ENCODE peak calls at places on chromosomes 5 and 9, in six cellular contexts. One of them, this sample, is unnamed.

GRCh38 chr5:10682801-10683525 is 78.1 kb downstream of the DAP start:
- DNase-seq in nephron progenitor cell: no peak
- DNase-seq in stimulated activated effector memory CD8-positive, alpha-beta T cell treated with anti-CD3 and anti-CD28 coated beads, Interleukin-12 subunit alpha, Interleukin-12 subunit beta, amount 100 ng/mL, for 72 hours: no peak
- DNase-seq in T47D: no peak
- DNase-seq in NCI-H2081: no peak
- DNase-seq in GM06990: no peak
- DNase-seq in this sample: no peak

GRCh38 chr9:18906656-18907395 is 126.2 kb downstream of the SAXO1 start:
- DNase-seq in T47D: no peak
- DNase-seq in GM06990: no peak
- DNase-seq in NCI-H2081: no peak
- DNase-seq in stimulated activated effector memory CD8-positive, alpha-beta T cell treated with anti-CD3 and anti-CD28 coated beads, Interleukin-12 subunit alpha, Interleukin-12 subunit beta, amount 100 ng/mL, for 72 hours: no peak
- DNase-seq in nephron progenitor cell: no peak
- DNase-seq in this sample: no peak

GRCh38 chr9:94692601-94693000 is 33.9 kb upstream of the AOPEP start:
- DNase-seq in NCI-H2081: peak; percentile 32
- DNase-seq in nephron progenitor cell: no peak
- DNase-seq in stimulated activated effector memory CD8-positive, alpha-beta T cell treated with anti-CD3 and anti-CD28 coated beads, Interleukin-12 subunit alpha, Interleukin-12 subunit beta, amount 100 ng/mL, for 72 hours: no peak
- DNase-seq in GM06990: no peak
- DNase-seq in T47D: no peak
- DNase-seq in this sample: no peak

GRCh38 chr9:114247491-114247890 is 75.4 kb upstream of the ORM1 start:
- DNase-seq in GM06990: no peak
- DNase-seq in NCI-H2081: no peak
- DNase-seq in nephron progenitor cell: no peak
- DNase-seq in T47D: no peak
- DNase-seq in stimulated activated effector memory CD8-positive, alpha-beta T cell treated with anti-CD3 and anti-CD28 coated beads, Interleukin-12 subunit alpha, Interleukin-12 subunit beta, amount 100 ng/mL, for 72 hours: no peak
- DNase-seq in this sample: no peak

GRCh38 chr9:74035786-74036185 is 461.3 kb upstream of the RORB start:
- DNase-seq in nephron progenitor cell: no peak
- DNase-seq in stimulated activated effector memory CD8-positive, alpha-beta T cell treated with anti-CD3 and anti-CD28 coated beads, Interleukin-12 subunit alpha, Interleukin-12 subunit beta, amount 100 ng/mL, for 72 hours: no peak
- DNase-seq in T47D: no peak
- DNase-seq in NCI-H2081: no peak
- DNase-seq in GM06990: no peak
- DNase-seq in this sample: no peak

GRCh38 chr5:93438124-93438523 is 142.9 kb downstream of the NR2F1-AS1 start:
- DNase-seq in nephron progenitor cell: no peak
- DNase-seq in GM06990: no peak
- DNase-seq in NCI-H2081: no peak
- DNase-seq in T47D: no peak
- DNase-seq in stimulated activated effector memory CD8-positive, alpha-beta T cell treated with anti-CD3 and anti-CD28 coated beads, Interleukin-12 subunit alpha, Interleukin-12 subunit beta, amount 100 ng/mL, for 72 hours: no peak
- DNase-seq in this sample: no peak

GRCh38 chr9:3962467-3962866 is 337.4 kb downstream of the GLIS3 start:
- DNase-seq in NCI-H2081: peak; percentile 79
- DNase-seq in T47D: peak; percentile 4
- DNase-seq in stimulated activated effector memory CD8-positive, alpha-beta T cell treated with anti-CD3 and anti-CD28 coated beads, Interleukin-12 subunit alpha, Interleukin-12 subunit beta, amount 100 ng/mL, for 72 hours: no peak
- DNase-seq in GM06990: no peak
- DNase-seq in nephron progenitor cell: no peak
- DNase-seq in this sample: no peak

GRCh38 chr9:89477811-89478583 is 19.9 kb downstream of the SEMA4D start:
- DNase-seq in NCI-H2081: no peak
- DNase-seq in T47D: no peak
- DNase-seq in stimulated activated effector memory CD8-positive, alpha-beta T cell treated with anti-CD3 and anti-CD28 coated beads, Interleukin-12 subunit alpha, Interleukin-12 subunit beta, amount 100 ng/mL, for 72 hours: no peak
- DNase-seq in nephron progenitor cell: no peak
- DNase-seq in GM06990: no peak
- DNase-seq in this sample: peak; percentile 30

GRCh38 chr9:16611969-16612368 is 258.5 kb downstream of the BNC2 start:
- DNase-seq in GM06990: no peak
- DNase-seq in NCI-H2081: no peak
- DNase-seq in T47D: no peak
- DNase-seq in stimulated activated effector memory CD8-positive, alpha-beta T cell treated with anti-CD3 and anti-CD28 coated beads, Interleukin-12 subunit alpha, Interleukin-12 subunit beta, amount 100 ng/mL, for 72 hours: no peak
- DNase-seq in nephron progenitor cell: no peak
- DNase-seq in this sample: no peak

GRCh38 chr5:39523821-39524220 is 99.0 kb upstream of the DAB2 start:
- DNase-seq in stimulated activated effector memory CD8-positive, alpha-beta T cell treated with anti-CD3 and anti-CD28 coated beads, Interleukin-12 subunit alpha, Interleukin-12 subunit beta, amount 100 ng/mL, for 72 hours: no peak
- DNase-seq in T47D: no peak
- DNase-seq in GM06990: no peak
- DNase-seq in nephron progenitor cell: no peak
- DNase-seq in NCI-H2081: no peak
- DNase-seq in this sample: no peak

GRCh38 chr5:94009161-94009560 is 267.8 kb upstream of the POU5F2 start:
- DNase-seq in NCI-H2081: no peak
- DNase-seq in T47D: no peak
- DNase-seq in GM06990: no peak
- DNase-seq in nephron progenitor cell: no peak
- DNase-seq in stimulated activated effector memory CD8-positive, alpha-beta T cell treated with anti-CD3 and anti-CD28 coated beads, Interleukin-12 subunit alpha, Interleukin-12 subunit beta, amount 100 ng/mL, for 72 hours: no peak
- DNase-seq in this sample: no peak

GRCh38 chr9:125694478-125694877 is 12.5 kb downstream of the MAPKAP1 start:
- DNase-seq in stimulated activated effector memory CD8-positive, alpha-beta T cell treated with anti-CD3 and anti-CD28 coated beads, Interleukin-12 subunit alpha, Interleukin-12 subunit beta, amount 100 ng/mL, for 72 hours: no peak
- DNase-seq in GM06990: no peak
- DNase-seq in T47D: no peak
- DNase-seq in NCI-H2081: no peak
- DNase-seq in nephron progenitor cell: no peak
- DNase-seq in this sample: no peak

GRCh38 chr9:91477106-91477505 is 53.5 kb upstream of the NFIL3 start:
- DNase-seq in GM06990: no peak
- DNase-seq in stimulated activated effector memory CD8-positive, alpha-beta T cell treated with anti-CD3 and anti-CD28 coated beads, Interleukin-12 subunit alpha, Interleukin-12 subunit beta, amount 100 ng/mL, for 72 hours: no peak
- DNase-seq in T47D: no peak
- DNase-seq in NCI-H2081: no peak
- DNase-seq in nephron progenitor cell: no peak
- DNase-seq in this sample: no peak

GRCh38 chr5:147763791-147764525 is 18.6 kb downstream of the JAKMIP2 start:
- DNase-seq in T47D: no peak
- DNase-seq in stimulated activated effector memory CD8-positive, alpha-beta T cell treated with anti-CD3 and anti-CD28 coated beads, Interleukin-12 subunit alpha, Interleukin-12 subunit beta, amount 100 ng/mL, for 72 hours: no peak
- DNase-seq in nephron progenitor cell: no peak
- DNase-seq in NCI-H2081: no peak
- DNase-seq in GM06990: no peak
- DNase-seq in this sample: no peak

GRCh38 chr9:112784020-112784788 is 33.6 kb downstream of the SNX30 start:
- DNase-seq in NCI-H2081: no peak
- DNase-seq in GM06990: no peak
- DNase-seq in stimulated activated effector memory CD8-positive, alpha-beta T cell treated with anti-CD3 and anti-CD28 coated beads, Interleukin-12 subunit alpha, Interleukin-12 subunit beta, amount 100 ng/mL, for 72 hours: no peak
- DNase-seq in T47D: no peak
- DNase-seq in nephron progenitor cell: peak; percentile 19
- DNase-seq in this sample: no peak

GRCh38 chr9:115172105-115172504 is 54.1 kb upstream of the TNC start:
- DNase-seq in GM06990: no peak
- DNase-seq in T47D: no peak
- DNase-seq in stimulated activated effector memory CD8-positive, alpha-beta T cell treated with anti-CD3 and anti-CD28 coated beads, Interleukin-12 subunit alpha, Interleukin-12 subunit beta, amount 100 ng/mL, for 72 hours: no peak
- DNase-seq in nephron progenitor cell: no peak
- DNase-seq in NCI-H2081: no peak
- DNase-seq in this sample: no peak

GRCh38 chr5:80083115-80083890 is 48.2 kb downstream of the THBS4 start:
- DNase-seq in T47D: peak; percentile 78
- DNase-seq in stimulated activated effector memory CD8-positive, alpha-beta T cell treated with anti-CD3 and anti-CD28 coated beads, Interleukin-12 subunit alpha, Interleukin-12 subunit beta, amount 100 ng/mL, for 72 hours: peak; percentile 69
- DNase-seq in nephron progenitor cell: no peak
- DNase-seq in GM06990: peak; percentile 43
- DNase-seq in NCI-H2081: peak; percentile 50
- DNase-seq in this sample: peak; percentile 35

GRCh38 chr9:136686794-136687711 is at the start of gene AGPAT2:
- DNase-seq in nephron progenitor cell: peak; percentile 81
- DNase-seq in GM06990: peak; percentile 74
- DNase-seq in T47D: peak; percentile 97
- DNase-seq in stimulated activated effector memory CD8-positive, alpha-beta T cell treated with anti-CD3 and anti-CD28 coated beads, Interleukin-12 subunit alpha, Interleukin-12 subunit beta, amount 100 ng/mL, for 72 hours: peak; percentile 75
- DNase-seq in NCI-H2081: peak; percentile 21
- DNase-seq in this sample: peak; percentile 78